ENCODE peak calls at places on chromosome 13, in six cellular contexts. One of them, this sample, is unnamed.

GRCh38 chr13:111973186-111974064 is 93.5 kb upstream of the SOX1 start:
- DNase-seq in K562: no peak
- DNase-seq in GM12891: no peak
- DNase-seq in GM12878: no peak
- DNase-seq in HepG2: no peak
- DNase-seq in H1: no peak
- DNase-seq in this sample: no peak

GRCh38 chr13:38401276-38401675 is 51.6 kb downstream of the UFM1 start:
- DNase-seq in K562: no peak
- DNase-seq in GM12878: no peak
- DNase-seq in HepG2: no peak
- DNase-seq in GM12891: no peak
- DNase-seq in H1: no peak
- DNase-seq in this sample: no peak

GRCh38 chr13:100650321-100650720 is 24.3 kb downstream of the TMTC4 start:
- DNase-seq in K562: no peak
- DNase-seq in HepG2: no peak
- DNase-seq in H1: no peak
- DNase-seq in GM12891: no peak
- DNase-seq in GM12878: no peak
- DNase-seq in this sample: no peak

GRCh38 chr13:19089315-19089714 is 92.3 kb downstream of the TUBA3C start:
- DNase-seq in GM12891: no peak
- DNase-seq in GM12878: no peak
- DNase-seq in H1: no peak
- DNase-seq in HepG2: peak; percentile 9
- DNase-seq in K562: peak; percentile 41
- DNase-seq in this sample: no peak

GRCh38 chr13:51913421-51914136 is 51.8 kb downstream of the CCDC70 start:
- DNase-seq in K562: no peak
- DNase-seq in GM12878: no peak
- DNase-seq in HepG2: no peak
- DNase-seq in H1: no peak
- DNase-seq in GM12891: no peak
- DNase-seq in this sample: no peak

GRCh38 chr13:35927554-35927953 is 203.6 kb downstream of the DCLK1 start:
- DNase-seq in GM12891: no peak
- DNase-seq in GM12878: no peak
- DNase-seq in H1: no peak
- DNase-seq in K562: peak; percentile 6
- DNase-seq in HepG2: no peak
- DNase-seq in this sample: no peak

GRCh38 chr13:71217827-71218226 is 649.2 kb downstream of the DACH1 start:
- DNase-seq in GM12891: no peak
- DNase-seq in GM12878: no peak
- DNase-seq in K562: no peak
- DNase-seq in H1: no peak
- DNase-seq in HepG2: no peak
- DNase-seq in this sample: no peak

GRCh38 chr13:30065181-30065580 is 214.8 kb upstream of the UBL3 start:
- DNase-seq in HepG2: no peak
- DNase-seq in GM12891: no peak
- DNase-seq in H1: no peak
- DNase-seq in GM12878: no peak
- DNase-seq in K562: no peak
- DNase-seq in this sample: no peak

GRCh38 chr13:113077566-113077952 is 28.0 kb upstream of the F7 start:
- DNase-seq in HepG2: no peak
- DNase-seq in GM12891: no peak
- DNase-seq in GM12878: no peak
- DNase-seq in K562: no peak
- DNase-seq in H1: no peak
- DNase-seq in this sample: no peak

GRCh38 chr13:70568571-70568970 is 460.3 kb upstream of the KLHL1 start:
- DNase-seq in GM12891: peak; percentile 4
- DNase-seq in K562: peak; percentile 27
- DNase-seq in HepG2: peak; percentile 25
- DNase-seq in GM12878: peak; percentile 5
- DNase-seq in H1: no peak
- DNase-seq in this sample: no peak

GRCh38 chr13:100913143-100913542 is 238.5 kb upstream of the TMTC4 start:
- DNase-seq in K562: no peak
- DNase-seq in H1: no peak
- DNase-seq in GM12891: no peak
- DNase-seq in GM12878: no peak
- DNase-seq in HepG2: no peak
- DNase-seq in this sample: no peak

GRCh38 chr13:29978211-29978610 is 127.8 kb upstream of the UBL3 start:
- DNase-seq in GM12878: no peak
- DNase-seq in H1: no peak
- DNase-seq in K562: no peak
- DNase-seq in GM12891: no peak
- DNase-seq in HepG2: no peak
- DNase-seq in this sample: no peak

GRCh38 chr13:67299072-67299635 is 69.0 kb upstream of the PCDH9 start:
- DNase-seq in H1: no peak
- DNase-seq in GM12878: no peak
- DNase-seq in K562: no peak
- DNase-seq in GM12891: no peak
- DNase-seq in HepG2: no peak
- DNase-seq in this sample: no peak

GRCh38 chr13:30872685-30873443 is 33.2 kb upstream of the MEDAG start:
- DNase-seq in HepG2: peak; percentile 26
- DNase-seq in K562: no peak
- DNase-seq in H1: no peak
- DNase-seq in GM12878: no peak
- DNase-seq in GM12891: no peak
- DNase-seq in this sample: no peak

GRCh38 chr13:48431431-48431830 is 18.5 kb upstream of the LPAR6 start:
- DNase-seq in H1: no peak
- DNase-seq in K562: no peak
- DNase-seq in GM12891: no peak
- DNase-seq in HepG2: peak; percentile 73
- DNase-seq in GM12878: no peak
- DNase-seq in this sample: no peak

GRCh38 chr13:22740264-22740663 is 440.5 kb upstream of the SGCG start:
- DNase-seq in GM12878: no peak
- DNase-seq in K562: peak; percentile 21
- DNase-seq in HepG2: no peak
- DNase-seq in H1: no peak
- DNase-seq in GM12891: no peak
- DNase-seq in this sample: no peak

GRCh38 chr13:22749626-22750025 is 431.2 kb upstream of the SGCG start:
- DNase-seq in GM12878: no peak
- DNase-seq in HepG2: no peak
- DNase-seq in GM12891: no peak
- DNase-seq in H1: no peak
- DNase-seq in K562: no peak
- DNase-seq in this sample: no peak

GRCh38 chr13:22748866-22749586 is 431.8 kb upstream of the SGCG start:
- DNase-seq in K562: no peak
- DNase-seq in GM12891: no peak
- DNase-seq in HepG2: no peak
- DNase-seq in H1: no peak
- DNase-seq in GM12878: no peak
- DNase-seq in this sample: no peak

GRCh38 chr13:22744688-22745452 is 435.9 kb upstream of the SGCG start:
- DNase-seq in H1: no peak
- DNase-seq in GM12891: no peak
- DNase-seq in GM12878: no peak
- DNase-seq in K562: peak; percentile 9
- DNase-seq in HepG2: no peak
- DNase-seq in this sample: no peak
- TF ChIP-seq TAF1 in H1: no peak
- TF ChIP-seq TAF1 in GM12891: no peak
- TF ChIP-seq TAF1 in GM12878: no peak
- TF ChIP-seq TAF1 in K562: no peak
- TF ChIP-seq TAF1 in HepG2: no peak
- TF ChIP-seq TAF1 in this sample: no peak

DNA sequence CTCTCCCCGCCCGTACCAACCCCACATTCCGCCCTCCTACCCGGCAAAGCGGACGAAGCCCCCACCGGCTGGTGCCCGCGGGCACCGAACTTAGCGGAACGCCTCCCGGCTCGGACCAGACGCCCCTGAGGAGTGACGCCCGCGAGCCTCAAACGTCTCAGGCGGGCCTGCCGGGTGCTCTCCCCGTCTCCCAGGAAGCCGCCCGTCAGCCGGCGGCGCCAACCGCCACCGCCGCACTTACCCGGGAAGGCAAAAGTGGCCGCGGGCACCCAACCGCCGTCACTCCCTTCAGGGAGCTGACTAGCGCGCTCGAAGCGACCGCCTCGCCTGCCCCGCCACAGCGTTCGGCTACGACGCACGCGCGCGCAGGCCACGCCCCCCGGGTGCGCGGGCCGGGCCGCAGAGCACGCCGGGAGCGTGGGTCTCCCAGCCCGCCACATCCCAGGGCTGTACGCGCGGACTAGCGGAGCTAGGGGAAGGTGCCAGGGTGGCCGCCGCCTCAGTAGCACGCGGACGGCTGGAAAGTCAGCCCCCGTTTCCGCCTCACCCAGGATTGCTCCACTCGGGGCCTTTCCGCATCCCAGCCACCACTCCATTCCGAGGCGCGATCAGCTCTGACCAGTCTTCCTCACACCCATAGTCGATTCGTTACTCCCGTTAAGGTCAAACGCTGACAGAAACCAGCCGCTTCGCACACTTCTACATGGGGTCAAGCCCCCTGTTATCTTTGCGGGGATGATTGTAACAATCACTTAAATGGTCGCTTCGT is at the start of gene TEX30:
- DNase-seq in GM12878: peak; percentile 38
- DNase-seq in H1: peak; percentile 88
- DNase-seq in GM12891: peak; percentile 87
- DNase-seq in HepG2: no peak
- DNase-seq in K562: peak; percentile 83
- DNase-seq in this sample: peak; percentile 79
- TF ChIP-seq POLR2A in GM12878: peak; percentile 99
- TF ChIP-seq POLR2A in H1: peak; percentile 84
- TF ChIP-seq POLR2A in GM12891: peak; percentile 95
- TF ChIP-seq POLR2A in HepG2: no peak
- TF ChIP-seq POLR2A in K562: peak; percentile 84
- TF ChIP-seq POLR2A in this sample: peak; percentile 98

DNA sequence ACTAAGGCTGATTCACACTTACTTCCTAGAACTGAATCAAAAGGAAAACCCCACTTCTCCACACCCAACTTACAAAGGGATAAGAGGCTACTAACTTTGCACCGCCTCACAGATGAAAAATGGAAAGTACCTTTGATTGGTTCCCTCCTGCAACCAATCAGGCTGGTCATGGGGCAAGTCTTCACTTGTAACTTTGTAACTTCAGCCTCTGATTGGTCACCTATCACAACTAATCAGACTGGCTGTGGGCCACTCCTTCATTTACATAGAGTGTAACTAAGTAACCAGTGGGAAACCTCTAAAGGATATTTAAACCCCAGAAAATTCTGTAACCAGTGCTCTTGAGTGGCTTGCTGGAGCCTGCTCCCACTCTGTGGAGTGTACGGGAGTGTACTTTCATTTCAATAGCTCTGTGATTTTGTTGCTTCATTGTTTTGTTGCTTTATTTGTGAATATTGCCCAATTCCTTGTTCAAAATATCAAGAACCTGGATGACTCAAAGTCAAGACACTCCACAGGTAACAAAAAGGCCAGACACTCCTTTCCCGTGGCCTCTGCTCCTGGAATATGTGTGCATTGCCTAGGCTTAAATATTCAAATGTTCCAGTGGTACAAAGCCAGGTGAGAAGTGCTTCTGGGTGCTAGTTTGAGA is 50.5 kb downstream of the RFC3 start:
- DNase-seq in K562: no peak
- DNase-seq in HepG2: no peak
- DNase-seq in GM12878: no peak
- DNase-seq in H1: no peak
- DNase-seq in GM12891: no peak
- DNase-seq in this sample: no peak
- TF ChIP-seq POLR2AphosphoS5 in K562: no peak
- TF ChIP-seq POLR2AphosphoS5 in HepG2: no peak
- TF ChIP-seq POLR2AphosphoS5 in GM12878: no peak
- TF ChIP-seq POLR2AphosphoS5 in H1: no peak
- TF ChIP-seq POLR2AphosphoS5 in GM12891: no peak
- TF ChIP-seq POLR2AphosphoS5 in this sample: no peak

DNA sequence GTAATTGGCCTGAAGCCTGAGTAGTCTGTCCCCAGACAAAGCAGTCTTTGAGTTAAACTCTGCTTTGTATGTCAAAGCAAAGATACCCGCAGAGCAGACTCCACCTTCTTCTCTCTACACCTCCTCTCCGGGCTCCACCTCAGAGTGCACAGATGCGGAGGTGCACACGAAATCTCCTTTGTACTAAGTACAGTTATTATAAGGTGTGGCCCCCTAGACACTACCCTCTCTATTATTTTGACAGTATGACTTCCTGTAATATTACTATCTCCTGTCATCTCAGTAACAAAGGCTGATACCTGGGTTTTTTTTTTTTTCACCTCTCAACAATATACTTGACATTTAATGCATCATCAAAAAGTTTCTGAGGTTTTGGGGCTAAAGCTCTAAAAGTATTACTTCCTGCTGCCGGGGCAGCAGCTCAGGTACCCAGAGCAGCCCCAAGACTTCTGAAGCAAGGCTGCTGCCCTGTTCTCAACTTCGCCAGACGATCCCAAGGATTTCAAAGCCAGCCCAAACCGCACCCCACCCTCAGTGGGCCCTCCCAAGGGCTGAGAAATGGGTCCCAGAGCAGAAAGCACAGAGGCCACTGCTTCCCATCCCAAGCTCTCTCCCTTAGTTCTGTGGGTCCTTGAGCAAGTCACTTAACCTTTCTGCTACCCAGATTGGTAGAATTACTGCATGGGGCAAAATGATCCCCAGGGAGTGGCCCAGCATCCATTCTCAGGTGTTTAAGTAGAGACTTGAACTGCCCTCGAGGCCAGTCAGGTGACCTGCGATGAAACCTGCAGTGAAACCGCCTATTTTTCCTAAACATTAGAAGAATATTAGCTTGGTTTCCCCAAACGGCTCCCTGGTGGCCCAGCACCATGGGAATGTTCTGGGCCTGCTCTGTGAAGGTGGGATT is 180.6 kb downstream of the FOXO1 start:
- DNase-seq in GM12878: no peak
- DNase-seq in K562: no peak
- DNase-seq in H1: no peak
- DNase-seq in GM12891: peak; percentile 28
- DNase-seq in HepG2: no peak
- DNase-seq in this sample: peak; percentile 31
- TF ChIP-seq TAF1 in GM12878: no peak
- TF ChIP-seq TAF1 in K562: no peak
- TF ChIP-seq TAF1 in H1: no peak
- TF ChIP-seq TAF1 in GM12891: no peak
- TF ChIP-seq TAF1 in HepG2: no peak
- TF ChIP-seq TAF1 in this sample: no peak

This sample was measured in GM12892.